ENCODE peak calls at places on chromosomes 13 and 19, in ten cellular contexts. S, Q, Z, G, L, C, H, T, O and I are unnamed samples.

GRCh38 chr13:30766957-30767603 is 31.7 kb downstream of the ALOX5AP start:
- DNase-seq in Z (no peak), O (no peak), L (peak), Q (no peak), C (no peak), S (no peak), T (no peak), H (no peak), G (no peak), I (no peak)

GRCh38 chr13:20567881-20568528 is 1.0 kb downstream of the IFT88 start:
- DNase-seq in Q (no peak), H (peak), L (no peak), Z (no peak), O (peak), S (no peak), G (no peak), T (no peak), C (no peak), I (no peak)

GRCh38 chr13:19822673-19823072 is 39.9 kb upstream of the PSPC1 start:
- DNase-seq in H (no peak), T (no peak), S (no peak), C (no peak), G (no peak), Z (no peak), L (no peak), O (no peak), Q (no peak), I (no peak)

GRCh38 chr19:3893509-3894179 is 13.2 kb downstream of the ATCAY start:
- DNase-seq in C (no peak), G (no peak), Z (no peak), S (no peak), O (no peak), Q (no peak), T (peak), L (no peak), H (no peak), I (no peak)

GRCh38 chr13:49997935-49998334 is 1.1 kb downstream of the TRIM13 start:
- DNase-seq in L (no peak), S (no peak), O (no peak), C (no peak), H (no peak), Z (no peak), G (no peak), T (no peak), Q (no peak), I (no peak)

GRCh38 chr13:23020246-23020843 is 160.4 kb upstream of the SGCG start:
- DNase-seq in S (no peak), Z (peak), C (no peak), L (peak), O (peak), G (no peak), Q (no peak), T (peak), H (peak), I (no peak)

GRCh38 chr13:109862627-109863026 is 76.2 kb upstream of the IRS2 start:
- DNase-seq in L (no peak), Z (no peak), C (no peak), O (peak), G (no peak), T (no peak), H (no peak), S (no peak), Q (no peak), I (no peak)

GRCh38 chr19:36060430-36060829 is 5.7 kb downstream of the WDR62 start:
- DNase-seq in S (no peak), H (peak), L (no peak), G (no peak), T (peak), C (no peak), Z (no peak), O (peak), Q (no peak), I (no peak)

GRCh38 chr13:44103721-44104490 is 224.2 kb downstream of the LACC1 start:
- DNase-seq in G (no peak), T (peak), Z (no peak), H (peak), C (no peak), Q (no peak), S (no peak), L (no peak), O (no peak), I (no peak)

GRCh38 chr13:46211521-46212351 is at the start of gene LRRC63:
- DNase-seq in S (peak), C (peak), L (peak), H (peak), Q (peak), T (peak), O (peak), G (peak), Z (peak), I (no peak)

GRCh38 chr13:52827839-52828238 is 20.6 kb downstream of the PCDH8 start:
- DNase-seq in H (no peak), T (no peak), S (no peak), C (no peak), Z (no peak), G (no peak), Q (no peak), O (no peak), L (no peak), I (no peak)

GRCh38 chr13:101416181-101417042 is at the start of gene NALCN:
- DNase-seq in S (no peak), Z (peak), T (peak), G (no peak), L (no peak), O (peak), Q (no peak), H (peak), C (no peak), I (no peak)

GRCh38 chr19:4811328-4812131 is 20.0 kb downstream of the TICAM1 start:
- DNase-seq in L (peak), Z (peak), O (peak), Q (peak), C (peak), S (peak), T (peak), G (peak), H (no peak), I (no peak)

GRCh38 chr13:43397110-43397509 is 373.7 kb downstream of the DNAJC15 start:
- DNase-seq in O (peak), T (no peak), Q (no peak), G (no peak), Z (no peak), H (no peak), S (no peak), L (no peak), C (no peak), I (no peak)

GRCh38 chr19:47663911-47664771 is 49.1 kb upstream of the EHD2 start:
- DNase-seq in H (peak), C (no peak), G (no peak), O (peak), Z (no peak), T (peak), Q (no peak), L (no peak), S (peak), I (peak)

GRCh38 chr13:105474983-105475382 is 1060.5 kb downstream of the EFNB2 start:
- DNase-seq in H (no peak), L (no peak), C (no peak), T (no peak), G (no peak), Z (no peak), Q (no peak), S (no peak), O (no peak), I (no peak)

GRCh38 chr13:30618186-30618937 is 642 bp downstream of the USPL1 start:
- DNase-seq in Q (no peak), T (peak), H (no peak), S (no peak), Z (peak), L (no peak), G (peak), C (no peak), O (no peak), I (no peak)

GRCh38 chr19:51810228-51810627 is 15.3 kb downstream of the FPR3 start:
- DNase-seq in Z (no peak), C (no peak), T (no peak), H (no peak), L (no peak), Q (no peak), S (no peak), G (no peak), O (peak), I (no peak)

GRCh38 chr19:29673451-29674371 is 8.4 kb downstream of the PLEKHF1 start:
- DNase-seq in C (no peak), O (no peak), Q (peak), G (no peak), S (peak), L (no peak), H (no peak), Z (no peak), T (no peak), I (no peak)

GRCh38 chr13:111115051-111115840 is at the start of gene ARHGEF7:
- DNase-seq in G (no peak), C (no peak), Z (peak), H (no peak), T (no peak), L (no peak), S (no peak), Q (no peak), O (peak), I (no peak)

GRCh38 chr13:80168089-80168850 is 172.7 kb downstream of the SPRY2 start:
- DNase-seq in G (no peak), C (no peak), T (no peak), O (peak), Q (no peak), H (peak), L (no peak), Z (no peak), S (no peak), I (no peak)

GRCh38 chr13:39353988-39354387 is 249.0 kb downstream of the LHFPL6 start:
- DNase-seq in S (no peak), C (no peak), Q (no peak), Z (no peak), L (no peak), O (peak), H (no peak), T (no peak), G (no peak), I (no peak)